ENCODE peak calls at places on chromosomes 3 and 15, in six cellular contexts. U, X, Y, T, H and N are unnamed samples.

GRCh38 chr3:42216820-42217416 is 49.1 kb downstream of the CCK start:
- DNase-seq in U (no peak), T (no peak), Y (no peak), H (peak; percentile 2), X (no peak), N (no peak)

GRCh38 chr15:61196711-61197110 is 32.4 kb downstream of the RORA start:
- DNase-seq in U (no peak), T (no peak), Y (no peak), X (no peak), H (no peak), N (no peak)

GRCh38 chr15:46938169-46938568 is 779.1 kb upstream of the SEMA6D start:
- DNase-seq in Y (no peak), H (no peak), T (no peak), X (no peak), U (no peak), N (no peak)

GRCh38 chr3:14263317-14264005 is 84.8 kb downstream of the LSM3 start:
- DNase-seq in U (no peak), H (no peak), Y (no peak), X (no peak), T (no peak), N (no peak)

GRCh38 chr3:48990636-48991421 is 788 bp downstream of the P4HTM start:
- DNase-seq in X (peak; percentile 23), H (peak; percentile 72), Y (peak; percentile 72), T (peak; percentile 52), U (no peak), N (no peak)

GRCh38 chr3:109050591-109051167 is 67.3 kb downstream of the MORC1 start:
- DNase-seq in X (peak; percentile 39), Y (peak; percentile 16), T (peak; percentile 23), H (no peak), U (no peak), N (peak; percentile 20)

GRCh38 chr3:42489116-42489936 is 13.1 kb upstream of the VIPR1 start:
- DNase-seq in Y (no peak), U (no peak), H (peak; percentile 41), X (no peak), T (no peak), N (no peak)

GRCh38 chr3:61521229-61521628 is 40.1 kb upstream of the PTPRG start:
- DNase-seq in T (no peak), H (no peak), X (no peak), Y (no peak), U (peak; percentile 77), N (no peak)

GRCh38 chr3:134642445-134643149 is 8.2 kb downstream of the KY start:
- DNase-seq in X (no peak), U (no peak), H (peak; percentile 39), T (no peak), Y (no peak), N (no peak)

GRCh38 chr15:41503669-41504010 is 10.0 kb downstream of the ITPKA start:
- DNase-seq in H (no peak), U (no peak), T (no peak), X (no peak), Y (no peak), N (no peak)
- H3K4me3 ChIP-seq in H (no peak overlapping the region), U (no peak overlapping the region), T (no peak overlapping the region), X (no peak overlapping the region), Y (no peak overlapping the region), N (no peak overlapping the region)

DNA sequence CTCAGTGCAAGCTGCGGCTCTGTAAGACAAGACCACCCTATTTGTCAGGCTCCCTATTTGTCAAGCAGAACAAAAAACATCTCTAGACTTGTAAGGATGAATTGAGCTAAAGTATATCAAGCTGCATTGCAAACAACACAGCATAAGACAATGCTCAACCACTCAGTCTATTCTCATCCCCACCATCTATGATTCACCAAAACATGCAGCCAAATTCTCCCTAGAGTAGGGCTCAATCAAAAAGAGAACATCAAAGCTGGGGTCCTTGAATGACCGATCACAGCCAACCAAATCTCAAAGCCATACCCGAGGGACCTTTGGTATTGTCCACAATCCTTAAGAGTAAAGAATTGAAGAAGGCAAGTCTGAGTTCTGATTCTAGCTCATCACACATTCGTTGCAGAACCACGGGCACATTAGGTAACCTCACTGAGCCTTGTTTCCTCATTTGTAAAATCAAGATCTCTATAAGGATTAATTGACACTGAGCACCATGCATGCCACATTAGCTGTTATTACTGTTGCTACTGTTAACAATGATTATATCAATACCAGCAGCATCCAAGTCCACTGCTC is 31.2 kb downstream of the RFTN1 start:
- DNase-seq in X (no peak), Y (no peak), H (no peak), T (no peak), U (no peak), N (no peak)
- TF ChIP-seq EZH2 in X (no peak), Y (no peak), H (no peak), T (no peak), U (no peak), N (no peak)

DNA sequence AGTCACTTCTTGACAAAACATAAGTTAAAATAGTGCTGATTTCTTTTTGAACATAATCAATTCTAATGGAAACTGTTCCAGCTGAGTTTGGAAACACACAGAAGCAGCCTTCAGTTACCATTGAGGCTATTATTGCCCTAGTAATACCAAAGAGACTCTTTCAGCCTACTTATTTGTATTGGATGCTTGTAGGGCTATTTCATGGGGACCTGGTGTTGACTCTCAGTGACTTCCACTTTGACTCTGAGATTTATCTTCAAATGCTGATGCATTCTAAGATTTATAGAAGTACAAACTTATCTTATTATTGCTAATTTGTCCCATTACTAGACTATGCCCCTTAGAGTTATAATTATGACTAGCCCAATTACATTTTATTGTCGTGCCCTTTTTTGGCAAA is 67.4 kb downstream of the CMSS1 start:
- DNase-seq in Y (no peak), H (no peak), U (no peak), X (no peak), T (no peak), N (no peak)
- TF ChIP-seq CTCF in Y (no peak), H (no peak), U (no peak), X (no peak), T (no peak), N (no peak)

GRCh38 chr15:90593469-90594158 is 63.9 kb downstream of the CRTC3 start:
- DNase-seq in X (no peak), Y (no peak), T (no peak), U (no peak), H (no peak), N (no peak)
- H3K4me3 ChIP-seq in X (no peak overlapping the region), Y (no peak overlapping the region), T (no peak overlapping the region), U (peak overlapping the region; percentile 35), H (no peak overlapping the region), N (no peak overlapping the region)

GRCh38 chr15:76337047-76337738 is 620 bp downstream of the ISL2 start:
- DNase-seq in Y (peak; percentile 39), H (no peak), U (no peak), X (peak; percentile 45), T (peak; percentile 39), N (no peak)
- TF ChIP-seq EZH2 in Y (peak; percentile 90), H (no peak), U (no peak), X (peak; percentile 49), T (no peak), N (no peak)